ENCODE peak calls at places on chromosomes 4 and X, in seven cellular contexts. One of them, this sample, is unnamed.

GRCh38 chr4:7212921-7213320 is 20.6 kb downstream of the SORCS2 start:
- DNase-seq in GM23338: no peak
- DNase-seq in GM23248: no peak
- DNase-seq in Peyer's patch: no peak
- DNase-seq in CD8-positive, alpha-beta memory T cell: no peak
- DNase-seq in fibroblast of lung: no peak
- DNase-seq in upper lobe of right lung: no peak
- DNase-seq in this sample: no peak

GRCh38 chr4:189232274-189232673 is 708.4 kb upstream of the FRG1 start:
- DNase-seq in fibroblast of lung: no peak
- DNase-seq in Peyer's patch: no peak
- DNase-seq in GM23338: no peak
- DNase-seq in CD8-positive, alpha-beta memory T cell: no peak
- DNase-seq in GM23248: no peak
- DNase-seq in upper lobe of right lung: no peak
- DNase-seq in this sample: no peak

GRCh38 chr4:21768349-21769310 is 179.9 kb downstream of the KCNIP4 start:
- DNase-seq in GM23338: peak; percentile 79
- DNase-seq in CD8-positive, alpha-beta memory T cell: no peak
- DNase-seq in upper lobe of right lung: no peak
- DNase-seq in fibroblast of lung: peak; percentile 50
- DNase-seq in Peyer's patch: no peak
- DNase-seq in GM23248: peak; percentile 62
- DNase-seq in this sample: peak; percentile 69

GRCh38 chr4:144709159-144709558 is 63.2 kb downstream of the HHIP start:
- DNase-seq in GM23248: peak; percentile 48
- DNase-seq in Peyer's patch: no peak
- DNase-seq in CD8-positive, alpha-beta memory T cell: no peak
- DNase-seq in fibroblast of lung: peak; percentile 98
- DNase-seq in GM23338: peak; percentile 13
- DNase-seq in upper lobe of right lung: no peak
- DNase-seq in this sample: peak; percentile 69

GRCh38 chr4:7333024-7333780 is 101.5 kb downstream of the PSAPL1 start:
- DNase-seq in upper lobe of right lung: no peak
- DNase-seq in GM23248: no peak
- DNase-seq in fibroblast of lung: no peak
- DNase-seq in CD8-positive, alpha-beta memory T cell: no peak
- DNase-seq in Peyer's patch: no peak
- DNase-seq in GM23338: no peak
- DNase-seq in this sample: no peak

GRCh38 chrX:119502727-119503483 is 34.7 kb downstream of the SLC25A5 start:
- DNase-seq in GM23248: peak; percentile 82
- DNase-seq in fibroblast of lung: peak; percentile 60
- DNase-seq in GM23338: no peak
- DNase-seq in upper lobe of right lung: peak; percentile 78
- DNase-seq in CD8-positive, alpha-beta memory T cell: peak; percentile 51
- DNase-seq in Peyer's patch: peak; percentile 87
- DNase-seq in this sample: peak; percentile 24

GRCh38 chrX:144275403-144275802 is 391.5 kb downstream of the UBE2NL start:
- DNase-seq in fibroblast of lung: no peak
- DNase-seq in CD8-positive, alpha-beta memory T cell: no peak
- DNase-seq in upper lobe of right lung: no peak
- DNase-seq in GM23338: no peak
- DNase-seq in GM23248: no peak
- DNase-seq in Peyer's patch: no peak
- DNase-seq in this sample: no peak

GRCh38 chr4:53598901-53599300 is 7.6 kb upstream of the LNX1 start:
- DNase-seq in GM23248: no peak
- DNase-seq in fibroblast of lung: peak; percentile 75
- DNase-seq in CD8-positive, alpha-beta memory T cell: no peak
- DNase-seq in Peyer's patch: no peak
- DNase-seq in GM23338: no peak
- DNase-seq in upper lobe of right lung: no peak
- DNase-seq in this sample: no peak

GRCh38 chr4:11741190-11741652 is 312.5 kb upstream of the HS3ST1 start:
- DNase-seq in GM23338: no peak
- DNase-seq in CD8-positive, alpha-beta memory T cell: no peak
- DNase-seq in upper lobe of right lung: no peak
- DNase-seq in fibroblast of lung: peak; percentile 69
- DNase-seq in Peyer's patch: no peak
- DNase-seq in GM23248: no peak
- DNase-seq in this sample: no peak

GRCh38 chr4:183635737-183636136 is 23.2 kb downstream of the RWDD4 start:
- DNase-seq in CD8-positive, alpha-beta memory T cell: no peak
- DNase-seq in upper lobe of right lung: no peak
- DNase-seq in GM23338: no peak
- DNase-seq in fibroblast of lung: no peak
- DNase-seq in Peyer's patch: no peak
- DNase-seq in GM23248: no peak
- DNase-seq in this sample: no peak

GRCh38 chr4:3307891-3308575 is 15.2 kb downstream of the RGS12 start:
- DNase-seq in upper lobe of right lung: peak; percentile 54
- DNase-seq in GM23248: no peak
- DNase-seq in CD8-positive, alpha-beta memory T cell: no peak
- DNase-seq in fibroblast of lung: no peak
- DNase-seq in Peyer's patch: peak; percentile 40
- DNase-seq in GM23338: no peak
- DNase-seq in this sample: no peak

GRCh38 chr4:118997601-118998000 is 108.9 kb downstream of the SYNPO2 start:
- DNase-seq in Peyer's patch: no peak
- DNase-seq in GM23338: no peak
- DNase-seq in fibroblast of lung: peak; percentile 37
- DNase-seq in CD8-positive, alpha-beta memory T cell: no peak
- DNase-seq in GM23248: peak; percentile 73
- DNase-seq in upper lobe of right lung: no peak
- DNase-seq in this sample: peak; percentile 38

GRCh38 chr4:13866881-13867280 is 239.4 kb upstream of the BOD1L1 start:
- DNase-seq in GM23338: no peak
- DNase-seq in GM23248: no peak
- DNase-seq in CD8-positive, alpha-beta memory T cell: no peak
- DNase-seq in Peyer's patch: no peak
- DNase-seq in upper lobe of right lung: no peak
- DNase-seq in fibroblast of lung: peak; percentile 61
- DNase-seq in this sample: no peak

GRCh38 chr4:77434299-77435092 is 171.1 kb upstream of the CXCL13 start:
- DNase-seq in CD8-positive, alpha-beta memory T cell: no peak
- DNase-seq in fibroblast of lung: no peak
- DNase-seq in upper lobe of right lung: no peak
- DNase-seq in GM23338: no peak
- DNase-seq in Peyer's patch: no peak
- DNase-seq in GM23248: no peak
- DNase-seq in this sample: no peak

GRCh38 chrX:66638591-66639500 is at the start of gene EDA2R:
- DNase-seq in fibroblast of lung: peak; percentile 91
- DNase-seq in Peyer's patch: peak; percentile 47
- DNase-seq in CD8-positive, alpha-beta memory T cell: no peak
- DNase-seq in upper lobe of right lung: no peak
- DNase-seq in GM23338: peak; percentile 80
- DNase-seq in GM23248: peak; percentile 82
- DNase-seq in this sample: peak; percentile 92

GRCh38 chr4:108619372-108620100 is 840 bp upstream of the RPL34 start:
- DNase-seq in Peyer's patch: peak; percentile 52
- DNase-seq in GM23248: peak; percentile 25
- DNase-seq in GM23338: peak; percentile 23
- DNase-seq in fibroblast of lung: no peak
- DNase-seq in upper lobe of right lung: no peak
- DNase-seq in CD8-positive, alpha-beta memory T cell: peak; percentile 54
- DNase-seq in this sample: no peak
- H3K4me3 ChIP-seq in Peyer's patch: peak overlapping the region; percentile 54
- H3K4me3 ChIP-seq in GM23248: peak overlapping the region; percentile 95
- H3K4me3 ChIP-seq in GM23338: peak overlapping the region; percentile 94
- H3K4me3 ChIP-seq in fibroblast of lung: peak overlapping the region; percentile 85
- H3K4me3 ChIP-seq in upper lobe of right lung: peak overlapping the region; percentile 75
- H3K4me3 ChIP-seq in CD8-positive, alpha-beta memory T cell: peak overlapping the region; percentile 93
- H3K4me3 ChIP-seq in this sample: peak overlapping the region; percentile 78

GRCh38 chrX:17860179-17860780 is 818 bp downstream of the RAI2 start:
- DNase-seq in fibroblast of lung: peak; percentile 1
- DNase-seq in upper lobe of right lung: peak; percentile 62
- DNase-seq in CD8-positive, alpha-beta memory T cell: no peak
- DNase-seq in GM23248: peak; percentile 19
- DNase-seq in Peyer's patch: no peak
- DNase-seq in GM23338: peak; percentile 37
- DNase-seq in this sample: no peak

GRCh38 chrX:17854521-17854920 is 6.6 kb downstream of the RAI2 start:
- DNase-seq in Peyer's patch: no peak
- DNase-seq in fibroblast of lung: no peak
- DNase-seq in GM23338: no peak
- DNase-seq in upper lobe of right lung: no peak
- DNase-seq in GM23248: no peak
- DNase-seq in CD8-positive, alpha-beta memory T cell: no peak
- DNase-seq in this sample: no peak

GRCh38 chrX:17861496-17862011 is 456 bp upstream of the RAI2 start:
- DNase-seq in fibroblast of lung: no peak
- DNase-seq in GM23248: no peak
- DNase-seq in upper lobe of right lung: no peak
- DNase-seq in CD8-positive, alpha-beta memory T cell: no peak
- DNase-seq in Peyer's patch: no peak
- DNase-seq in GM23338: peak; percentile 27
- DNase-seq in this sample: no peak

GRCh38 chrX:17860811-17861495 is at the start of gene RAI2:
- DNase-seq in GM23338: peak; percentile 48
- DNase-seq in fibroblast of lung: no peak
- DNase-seq in GM23248: no peak
- DNase-seq in upper lobe of right lung: peak; percentile 77
- DNase-seq in Peyer's patch: peak; percentile 53
- DNase-seq in CD8-positive, alpha-beta memory T cell: no peak
- DNase-seq in this sample: peak; percentile 29

GRCh38 chrX:17859609-17860178 is 1.4 kb downstream of the RAI2 start:
- DNase-seq in CD8-positive, alpha-beta memory T cell: no peak
- DNase-seq in GM23338: peak; percentile 11
- DNase-seq in fibroblast of lung: no peak
- DNase-seq in upper lobe of right lung: peak; percentile 66
- DNase-seq in GM23248: no peak
- DNase-seq in Peyer's patch: no peak
- DNase-seq in this sample: no peak
- H3K4me3 ChIP-seq in CD8-positive, alpha-beta memory T cell: no peak overlapping the region
- H3K4me3 ChIP-seq in GM23338: peak overlapping the region; percentile 65
- H3K4me3 ChIP-seq in fibroblast of lung: peak overlapping the region; percentile 38
- H3K4me3 ChIP-seq in upper lobe of right lung: peak overlapping the region; percentile 58
- H3K4me3 ChIP-seq in GM23248: no peak overlapping the region
- H3K4me3 ChIP-seq in Peyer's patch: peak overlapping the region; percentile 13
- H3K4me3 ChIP-seq in this sample: peak overlapping the region; percentile 49

GRCh38 chr4:75030028-75030427 is 97.1 kb downstream of the PARM1 start:
- DNase-seq in Peyer's patch: no peak
- DNase-seq in GM23248: no peak
- DNase-seq in upper lobe of right lung: no peak
- DNase-seq in GM23338: no peak
- DNase-seq in CD8-positive, alpha-beta memory T cell: no peak
- DNase-seq in fibroblast of lung: no peak
- DNase-seq in this sample: no peak

GRCh38 chr4:75031746-75032145 is 98.8 kb downstream of the PARM1 start:
- DNase-seq in fibroblast of lung: no peak
- DNase-seq in GM23338: no peak
- DNase-seq in Peyer's patch: no peak
- DNase-seq in GM23248: no peak
- DNase-seq in upper lobe of right lung: no peak
- DNase-seq in CD8-positive, alpha-beta memory T cell: no peak
- DNase-seq in this sample: no peak

GRCh38 chr4:75030649-75031235 is 97.8 kb downstream of the PARM1 start:
- DNase-seq in GM23338: no peak
- DNase-seq in fibroblast of lung: no peak
- DNase-seq in upper lobe of right lung: no peak
- DNase-seq in CD8-positive, alpha-beta memory T cell: no peak
- DNase-seq in Peyer's patch: peak; percentile 58
- DNase-seq in GM23248: no peak
- DNase-seq in this sample: no peak

GRCh38 chr4:75025432-75025831 is 92.5 kb downstream of the PARM1 start:
- DNase-seq in upper lobe of right lung: no peak
- DNase-seq in GM23338: no peak
- DNase-seq in CD8-positive, alpha-beta memory T cell: no peak
- DNase-seq in Peyer's patch: no peak
- DNase-seq in GM23248: no peak
- DNase-seq in fibroblast of lung: no peak
- DNase-seq in this sample: no peak

DNA sequence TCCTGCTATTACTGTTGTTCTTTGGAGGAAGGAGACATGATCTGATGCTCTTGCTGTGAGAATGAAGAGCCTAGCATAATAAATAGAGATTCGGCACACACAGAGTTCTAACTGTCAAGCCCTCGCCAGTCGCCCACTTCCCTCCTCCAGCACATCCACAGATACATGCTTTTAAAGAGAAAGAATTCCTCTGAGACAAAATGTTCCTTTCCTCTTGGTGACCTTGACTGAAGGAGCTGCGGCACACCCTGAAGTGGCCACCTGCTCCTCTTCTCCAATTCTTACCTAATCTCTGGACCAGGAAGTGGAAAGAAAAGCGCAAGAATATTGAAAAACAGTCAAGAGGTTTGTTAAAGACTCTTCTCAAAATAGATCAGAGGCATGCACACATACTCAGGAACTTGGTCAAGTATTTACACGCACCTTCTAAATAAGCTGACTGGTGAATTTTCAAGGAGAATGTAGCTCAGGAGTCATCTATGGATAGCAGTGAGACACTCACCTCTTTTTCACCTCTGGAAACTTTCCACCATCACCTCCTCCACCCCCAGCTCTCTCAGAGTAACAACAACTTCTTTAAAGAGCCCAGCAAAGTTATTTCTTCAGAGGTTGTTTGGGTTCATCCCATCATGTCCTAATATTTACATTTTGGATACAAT is 95.4 kb downstream of the PARM1 start:
- DNase-seq in CD8-positive, alpha-beta memory T cell: no peak
- DNase-seq in fibroblast of lung: no peak
- DNase-seq in Peyer's patch: no peak
- DNase-seq in upper lobe of right lung: no peak
- DNase-seq in GM23338: no peak
- DNase-seq in GM23248: no peak
- DNase-seq in this sample: no peak
- H3K4me3 ChIP-seq in CD8-positive, alpha-beta memory T cell: no peak overlapping the region
- H3K4me3 ChIP-seq in fibroblast of lung: no peak overlapping the region
- H3K4me3 ChIP-seq in Peyer's patch: no peak overlapping the region
- H3K4me3 ChIP-seq in upper lobe of right lung: no peak overlapping the region
- H3K4me3 ChIP-seq in GM23338: no peak overlapping the region
- H3K4me3 ChIP-seq in GM23248: no peak overlapping the region
- H3K4me3 ChIP-seq in this sample: no peak overlapping the region

GRCh38 chr4:108359130-108359709 is 190.5 kb upstream of the LEF1 start:
- DNase-seq in Peyer's patch: no peak
- DNase-seq in GM23338: no peak
- DNase-seq in GM23248: no peak
- DNase-seq in CD8-positive, alpha-beta memory T cell: no peak
- DNase-seq in upper lobe of right lung: no peak
- DNase-seq in fibroblast of lung: no peak
- DNase-seq in this sample: no peak

GRCh38 chr4:108360857-108361820 is 192.4 kb upstream of the LEF1 start:
- DNase-seq in Peyer's patch: no peak
- DNase-seq in upper lobe of right lung: no peak
- DNase-seq in CD8-positive, alpha-beta memory T cell: no peak
- DNase-seq in GM23248: peak; percentile 81
- DNase-seq in GM23338: peak; percentile 69
- DNase-seq in fibroblast of lung: peak; percentile 98
- DNase-seq in this sample: peak; percentile 45

GRCh38 chr4:108356209-108356535 is 187.4 kb upstream of the LEF1 start:
- DNase-seq in GM23248: no peak
- DNase-seq in GM23338: no peak
- DNase-seq in upper lobe of right lung: no peak
- DNase-seq in CD8-positive, alpha-beta memory T cell: no peak
- DNase-seq in Peyer's patch: no peak
- DNase-seq in fibroblast of lung: no peak
- DNase-seq in this sample: no peak

GRCh38 chr4:108361886-108362285 is 193.2 kb upstream of the LEF1 start:
- DNase-seq in CD8-positive, alpha-beta memory T cell: no peak
- DNase-seq in GM23338: no peak
- DNase-seq in Peyer's patch: no peak
- DNase-seq in fibroblast of lung: peak; percentile 33
- DNase-seq in upper lobe of right lung: no peak
- DNase-seq in GM23248: no peak
- DNase-seq in this sample: no peak

GRCh38 chr4:108359936-108360681 is 191.4 kb upstream of the LEF1 start:
- DNase-seq in GM23338: no peak
- DNase-seq in GM23248: no peak
- DNase-seq in fibroblast of lung: no peak
- DNase-seq in CD8-positive, alpha-beta memory T cell: no peak
- DNase-seq in upper lobe of right lung: no peak
- DNase-seq in Peyer's patch: no peak
- DNase-seq in this sample: no peak
- H3K4me3 ChIP-seq in GM23338: no peak overlapping the region
- H3K4me3 ChIP-seq in GM23248: no peak overlapping the region
- H3K4me3 ChIP-seq in fibroblast of lung: no peak overlapping the region
- H3K4me3 ChIP-seq in CD8-positive, alpha-beta memory T cell: peak overlapping the region; percentile 3
- H3K4me3 ChIP-seq in upper lobe of right lung: no peak overlapping the region
- H3K4me3 ChIP-seq in Peyer's patch: no peak overlapping the region
- H3K4me3 ChIP-seq in this sample: no peak overlapping the region

This sample was measured in foreskin fibroblast.